ENCODE peak calls at places on chromosomes 6 and 20, in five cellular contexts. One of them, this sample, is unnamed.

GRCh38 chr6:84623956-84624680 is 140.3 kb downstream of the TBX18 start:
- DNase-seq in ovary: no peak
- DNase-seq in tibial artery: no peak
- DNase-seq in MM.1S: no peak
- DNase-seq in cardiac muscle cell: peak; percentile 93
- DNase-seq in this sample: no peak

GRCh38 chr6:57221936-57222683 is at the start of gene RAB23:
- DNase-seq in tibial artery: peak; percentile 79
- DNase-seq in MM.1S: peak; percentile 81
- DNase-seq in ovary: peak; percentile 85
- DNase-seq in cardiac muscle cell: peak; percentile 91
- DNase-seq in this sample: peak; percentile 63

GRCh38 chr20:43963872-43964791 is 49.5 kb downstream of the TOX2 start:
- DNase-seq in cardiac muscle cell: peak; percentile 94
- DNase-seq in ovary: no peak
- DNase-seq in MM.1S: peak; percentile 68
- DNase-seq in tibial artery: peak; percentile 68
- DNase-seq in this sample: no peak

GRCh38 chr6:134065706-134066105 is 13.3 kb upstream of the SLC2A12 start:
- DNase-seq in tibial artery: no peak
- DNase-seq in cardiac muscle cell: peak; percentile 37
- DNase-seq in MM.1S: peak; percentile 35
- DNase-seq in ovary: no peak
- DNase-seq in this sample: no peak

GRCh38 chr6:110999634-111000270 is 17.9 kb downstream of the RPF2 start:
- DNase-seq in tibial artery: no peak
- DNase-seq in MM.1S: no peak
- DNase-seq in ovary: no peak
- DNase-seq in cardiac muscle cell: peak; percentile 52
- DNase-seq in this sample: no peak

GRCh38 chr20:43853918-43854317 is 60.7 kb upstream of the TOX2 start:
- DNase-seq in ovary: no peak
- DNase-seq in tibial artery: no peak
- DNase-seq in MM.1S: no peak
- DNase-seq in cardiac muscle cell: no peak
- DNase-seq in this sample: no peak

GRCh38 chr6:145502417-145502816 is 232.9 kb downstream of the EPM2A start:
- DNase-seq in tibial artery: no peak
- DNase-seq in MM.1S: no peak
- DNase-seq in ovary: no peak
- DNase-seq in cardiac muscle cell: peak; percentile 1
- DNase-seq in this sample: no peak

GRCh38 chr6:18214003-18214402 is 50.3 kb downstream of the DEK start:
- DNase-seq in cardiac muscle cell: no peak
- DNase-seq in ovary: no peak
- DNase-seq in MM.1S: peak; percentile 65
- DNase-seq in tibial artery: no peak
- DNase-seq in this sample: no peak

GRCh38 chr20:11686900-11687543 is 230.7 kb upstream of the BTBD3 start:
- DNase-seq in MM.1S: no peak
- DNase-seq in tibial artery: no peak
- DNase-seq in cardiac muscle cell: peak; percentile 33
- DNase-seq in ovary: no peak
- DNase-seq in this sample: no peak

GRCh38 chr6:96450082-96450759 is 71.4 kb upstream of the UFL1 start:
- DNase-seq in tibial artery: no peak
- DNase-seq in MM.1S: no peak
- DNase-seq in cardiac muscle cell: no peak
- DNase-seq in ovary: no peak
- DNase-seq in this sample: no peak

GRCh38 chr6:119749341-119749740 is 399.8 kb upstream of the MAN1A1 start:
- DNase-seq in ovary: no peak
- DNase-seq in tibial artery: no peak
- DNase-seq in cardiac muscle cell: no peak
- DNase-seq in MM.1S: no peak
- DNase-seq in this sample: no peak

GRCh38 chr6:75290558-75290957 is 6.0 kb upstream of the TMEM30A start:
- DNase-seq in tibial artery: no peak
- DNase-seq in cardiac muscle cell: no peak
- DNase-seq in MM.1S: no peak
- DNase-seq in ovary: no peak
- DNase-seq in this sample: no peak

GRCh38 chr6:82025271-82025670 is 222.3 kb downstream of the IBTK start:
- DNase-seq in MM.1S: no peak
- DNase-seq in tibial artery: no peak
- DNase-seq in ovary: no peak
- DNase-seq in cardiac muscle cell: no peak
- DNase-seq in this sample: no peak

GRCh38 chr6:114467931-114468330 is 125.1 kb upstream of the HS3ST5 start:
- DNase-seq in tibial artery: no peak
- DNase-seq in ovary: no peak
- DNase-seq in cardiac muscle cell: peak; percentile 62
- DNase-seq in MM.1S: no peak
- DNase-seq in this sample: no peak

GRCh38 chr20:59437601-59438031 is 137.2 kb downstream of the EDN3 start:
- DNase-seq in tibial artery: no peak
- DNase-seq in cardiac muscle cell: no peak
- DNase-seq in ovary: no peak
- DNase-seq in MM.1S: no peak
- DNase-seq in this sample: no peak

GRCh38 chr6:20092071-20092566 is 120.2 kb downstream of the MBOAT1 start:
- DNase-seq in MM.1S: peak; percentile 23
- DNase-seq in cardiac muscle cell: peak; percentile 64
- DNase-seq in tibial artery: no peak
- DNase-seq in ovary: no peak
- DNase-seq in this sample: peak; percentile 6

GRCh38 chr6:43989556-43990248 is 137.6 kb downstream of the MRPL14 start:
- DNase-seq in ovary: no peak
- DNase-seq in tibial artery: no peak
- DNase-seq in MM.1S: no peak
- DNase-seq in cardiac muscle cell: no peak
- DNase-seq in this sample: no peak

GRCh38 chr6:34912715-34913464 is 23.8 kb downstream of the ANKS1A start:
- DNase-seq in cardiac muscle cell: peak; percentile 62
- DNase-seq in tibial artery: no peak
- DNase-seq in ovary: no peak
- DNase-seq in MM.1S: peak; percentile 80
- DNase-seq in this sample: peak; percentile 53

GRCh38 chr6:84836366-84836765 is 72.0 kb upstream of the TBX18 start:
- DNase-seq in cardiac muscle cell: no peak
- DNase-seq in tibial artery: no peak
- DNase-seq in MM.1S: peak; percentile 17
- DNase-seq in ovary: no peak
- DNase-seq in this sample: no peak

GRCh38 chr6:38671885-38672467 is 31.0 kb downstream of the GLO1 start:
- DNase-seq in cardiac muscle cell: peak; percentile 72
- DNase-seq in MM.1S: peak; percentile 61
- DNase-seq in tibial artery: no peak
- DNase-seq in ovary: peak; percentile 31
- DNase-seq in this sample: peak; percentile 32

GRCh38 chr20:16349518-16350295 is 223.5 kb downstream of the KIF16B start:
- DNase-seq in cardiac muscle cell: peak; percentile 26
- DNase-seq in ovary: no peak
- DNase-seq in MM.1S: no peak
- DNase-seq in tibial artery: no peak
- DNase-seq in this sample: no peak

GRCh38 chr20:23147964-23148720 is 62.0 kb upstream of the CD93 start:
- DNase-seq in cardiac muscle cell: peak; percentile 53
- DNase-seq in tibial artery: peak; percentile 87
- DNase-seq in MM.1S: no peak
- DNase-seq in ovary: no peak
- DNase-seq in this sample: no peak

GRCh38 chr6:148497256-148497655 is 154.6 kb downstream of the SASH1 start:
- DNase-seq in tibial artery: no peak
- DNase-seq in cardiac muscle cell: peak; percentile 42
- DNase-seq in ovary: no peak
- DNase-seq in MM.1S: no peak
- DNase-seq in this sample: no peak

GRCh38 chr20:40810336-40810735 is 121.3 kb upstream of the MAFB start:
- DNase-seq in cardiac muscle cell: no peak
- DNase-seq in ovary: no peak
- DNase-seq in MM.1S: no peak
- DNase-seq in tibial artery: no peak
- DNase-seq in this sample: no peak

GRCh38 chr6:48048460-48049146 is 62.4 kb downstream of the PTCHD4 start:
- DNase-seq in cardiac muscle cell: peak; percentile 21
- DNase-seq in ovary: no peak
- DNase-seq in tibial artery: no peak
- DNase-seq in MM.1S: no peak
- DNase-seq in this sample: no peak

GRCh38 chr20:2752631-2753455 is 47.6 kb downstream of the CPXM1 start:
- DNase-seq in MM.1S: peak; percentile 42
- DNase-seq in cardiac muscle cell: peak; percentile 57
- DNase-seq in ovary: peak; percentile 64
- DNase-seq in tibial artery: no peak
- DNase-seq in this sample: no peak

GRCh38 chr6:27553123-27553904 is 80.4 kb upstream of the ZNF184 start:
- DNase-seq in tibial artery: no peak
- DNase-seq in cardiac muscle cell: peak; percentile 31
- DNase-seq in MM.1S: peak; percentile 64
- DNase-seq in ovary: no peak
- DNase-seq in this sample: no peak

GRCh38 chr20:19114410-19114809 is 98.0 kb upstream of the SLC24A3 start:
- DNase-seq in ovary: no peak
- DNase-seq in tibial artery: no peak
- DNase-seq in cardiac muscle cell: no peak
- DNase-seq in MM.1S: no peak
- DNase-seq in this sample: no peak

GRCh38 chr20:59082077-59082740 is 39.6 kb upstream of the PRELID3B start:
- DNase-seq in MM.1S: no peak
- DNase-seq in cardiac muscle cell: peak; percentile 12
- DNase-seq in ovary: no peak
- DNase-seq in tibial artery: no peak
- DNase-seq in this sample: no peak

GRCh38 chr20:13029687-13030510 is 21.1 kb downstream of the SPTLC3 start:
- DNase-seq in cardiac muscle cell: peak; percentile 84
- DNase-seq in ovary: no peak
- DNase-seq in MM.1S: no peak
- DNase-seq in tibial artery: no peak
- DNase-seq in this sample: peak; percentile 51

GRCh38 chr6:45021652-45022051 is 306.5 kb upstream of the RUNX2 start:
- DNase-seq in tibial artery: no peak
- DNase-seq in cardiac muscle cell: peak; percentile 7
- DNase-seq in MM.1S: no peak
- DNase-seq in ovary: no peak
- DNase-seq in this sample: no peak

GRCh38 chr6:119343167-119343566 is 6.4 kb downstream of the MAN1A1 start:
- DNase-seq in cardiac muscle cell: no peak
- DNase-seq in ovary: no peak
- DNase-seq in MM.1S: no peak
- DNase-seq in tibial artery: no peak
- DNase-seq in this sample: no peak

GRCh38 chr6:121506761-121507754 is 71.6 kb downstream of the GJA1 start:
- DNase-seq in cardiac muscle cell: peak; percentile 72
- DNase-seq in tibial artery: no peak
- DNase-seq in MM.1S: no peak
- DNase-seq in ovary: no peak
- DNase-seq in this sample: peak; percentile 30

GRCh38 chr20:31681769-31682168 is 40.9 kb downstream of the BCL2L1 start:
- DNase-seq in ovary: no peak
- DNase-seq in MM.1S: no peak
- DNase-seq in cardiac muscle cell: no peak
- DNase-seq in tibial artery: no peak
- DNase-seq in this sample: no peak

GRCh38 chr20:31682927-31683326 is 39.7 kb downstream of the BCL2L1 start:
- DNase-seq in cardiac muscle cell: no peak
- DNase-seq in ovary: no peak
- DNase-seq in tibial artery: no peak
- DNase-seq in MM.1S: no peak
- DNase-seq in this sample: no peak

GRCh38 chr20:31682352-31682751 is 40.3 kb downstream of the BCL2L1 start:
- DNase-seq in ovary: no peak
- DNase-seq in cardiac muscle cell: no peak
- DNase-seq in tibial artery: no peak
- DNase-seq in MM.1S: no peak
- DNase-seq in this sample: no peak

GRCh38 chr20:31685853-31686641 is 36.6 kb downstream of the BCL2L1 start:
- DNase-seq in MM.1S: no peak
- DNase-seq in tibial artery: no peak
- DNase-seq in cardiac muscle cell: no peak
- DNase-seq in ovary: no peak
- DNase-seq in this sample: no peak

GRCh38 chr20:31684153-31685003 is 38.3 kb downstream of the BCL2L1 start:
- DNase-seq in cardiac muscle cell: no peak
- DNase-seq in ovary: no peak
- DNase-seq in MM.1S: peak; percentile 54
- DNase-seq in tibial artery: no peak
- DNase-seq in this sample: no peak
- H3K4me3 ChIP-seq in cardiac muscle cell: no peak overlapping the region
- H3K4me3 ChIP-seq in ovary: no peak overlapping the region
- H3K4me3 ChIP-seq in MM.1S: no peak overlapping the region
- H3K4me3 ChIP-seq in tibial artery: no peak overlapping the region
- H3K4me3 ChIP-seq in this sample: no peak overlapping the region

GRCh38 chr6:131946992-131947955 is 3.9 kb downstream of the CCN2 start:
- DNase-seq in cardiac muscle cell: peak; percentile 74
- DNase-seq in MM.1S: no peak
- DNase-seq in ovary: no peak
- DNase-seq in tibial artery: no peak
- DNase-seq in this sample: peak; percentile 70
- H3K27ac ChIP-seq in cardiac muscle cell: no peak overlapping the region
- H3K27ac ChIP-seq in MM.1S: peak overlapping the region; percentile 64
- H3K27ac ChIP-seq in ovary: no peak overlapping the region
- H3K27ac ChIP-seq in tibial artery: peak overlapping the region; percentile 96
- H3K27ac ChIP-seq in this sample: no peak overlapping the region

GRCh38 chr6:137589067-137589848 is 95.1 kb upstream of the OLIG3 start:
- DNase-seq in ovary: no peak
- DNase-seq in cardiac muscle cell: peak; percentile 57
- DNase-seq in tibial artery: no peak
- DNase-seq in MM.1S: peak; percentile 94
- DNase-seq in this sample: peak; percentile 6
- TF ChIP-seq CTCF in ovary: no peak
- TF ChIP-seq CTCF in cardiac muscle cell: peak; percentile 49
- TF ChIP-seq CTCF in tibial artery: no peak
- TF ChIP-seq CTCF in MM.1S: peak; percentile 100
- TF ChIP-seq CTCF in this sample: peak; percentile 47

GRCh38 chr20:62605236-62605948 is 36.9 kb upstream of the SLCO4A1 start:
- DNase-seq in ovary: no peak
- DNase-seq in tibial artery: no peak
- DNase-seq in MM.1S: no peak
- DNase-seq in cardiac muscle cell: no peak
- DNase-seq in this sample: no peak

GRCh38 chr20:62607366-62608217 is 34.7 kb upstream of the SLCO4A1 start:
- DNase-seq in ovary: no peak
- DNase-seq in cardiac muscle cell: no peak
- DNase-seq in MM.1S: no peak
- DNase-seq in tibial artery: no peak
- DNase-seq in this sample: no peak

GRCh38 chr20:62608218-62608565 is 34.1 kb upstream of the SLCO4A1 start:
- DNase-seq in ovary: no peak
- DNase-seq in MM.1S: no peak
- DNase-seq in cardiac muscle cell: no peak
- DNase-seq in tibial artery: no peak
- DNase-seq in this sample: no peak

GRCh38 chr20:62605996-62606395 is 36.3 kb upstream of the SLCO4A1 start:
- DNase-seq in ovary: no peak
- DNase-seq in tibial artery: no peak
- DNase-seq in cardiac muscle cell: no peak
- DNase-seq in MM.1S: no peak
- DNase-seq in this sample: no peak

GRCh38 chr20:62606551-62607201 is 35.6 kb upstream of the SLCO4A1 start:
- DNase-seq in tibial artery: no peak
- DNase-seq in cardiac muscle cell: peak; percentile 65
- DNase-seq in ovary: peak; percentile 60
- DNase-seq in MM.1S: no peak
- DNase-seq in this sample: no peak
- H3K4me3 ChIP-seq in tibial artery: no peak overlapping the region
- H3K4me3 ChIP-seq in cardiac muscle cell: no peak overlapping the region
- H3K4me3 ChIP-seq in ovary: no peak overlapping the region
- H3K4me3 ChIP-seq in MM.1S: no peak overlapping the region
- H3K4me3 ChIP-seq in this sample: no peak overlapping the region

This sample was measured in AG04450.